ENCODE peak calls at places on chromosomes 11 and 22, in four cellular contexts. One of them, this sample, is unnamed. For H3K27me3, the result is how much of the 10 kb centered on the place peaks cover.

GRCh38 chr22:35140879-35141745 is 75.2 kb downstream of the ISX start:
- DNase-seq in naive thymus-derived CD4-positive, alpha-beta T cell: no peak
- DNase-seq in fibroblast of lung: no peak
- DNase-seq in SK-N-SH: peak
- DNase-seq in this sample: peak

GRCh38 chr22:47630741-47631534 is 868.5 kb downstream of the TBC1D22A start:
- DNase-seq in SK-N-SH: no peak
- DNase-seq in fibroblast of lung: no peak
- DNase-seq in naive thymus-derived CD4-positive, alpha-beta T cell: no peak
- DNase-seq in this sample: no peak

GRCh38 chr11:70521475-70522260 is 123.3 kb downstream of the CTTN start:
- DNase-seq in naive thymus-derived CD4-positive, alpha-beta T cell: no peak
- DNase-seq in fibroblast of lung: no peak
- DNase-seq in SK-N-SH: peak
- DNase-seq in this sample: no peak

GRCh38 chr11:76860539-76861475 is at the start of gene ACER3:
- DNase-seq in naive thymus-derived CD4-positive, alpha-beta T cell: peak
- DNase-seq in fibroblast of lung: peak
- DNase-seq in SK-N-SH: peak
- DNase-seq in this sample: peak

GRCh38 chr11:118947999-118948398 is 8.1 kb upstream of the UPK2 start:
- DNase-seq in fibroblast of lung: no peak
- DNase-seq in SK-N-SH: no peak
- DNase-seq in naive thymus-derived CD4-positive, alpha-beta T cell: no peak
- DNase-seq in this sample: no peak

GRCh38 chr22:35437038-35437437 is 37.1 kb downstream of the MCM5 start:
- DNase-seq in fibroblast of lung: no peak
- DNase-seq in naive thymus-derived CD4-positive, alpha-beta T cell: no peak
- DNase-seq in SK-N-SH: peak
- DNase-seq in this sample: no peak

GRCh38 chr11:65479184-65480145 is 19.4 kb upstream of the MALAT1 start:
- DNase-seq in SK-N-SH: peak
- DNase-seq in naive thymus-derived CD4-positive, alpha-beta T cell: no peak
- DNase-seq in fibroblast of lung: peak
- DNase-seq in this sample: no peak

GRCh38 chr11:97683733-97684132 is 1293.9 kb downstream of the JRKL start:
- DNase-seq in naive thymus-derived CD4-positive, alpha-beta T cell: no peak
- DNase-seq in SK-N-SH: no peak
- DNase-seq in fibroblast of lung: no peak
- DNase-seq in this sample: no peak

GRCh38 chr11:37496196-37496595 is 898.2 kb upstream of the RAG2 start:
- DNase-seq in naive thymus-derived CD4-positive, alpha-beta T cell: no peak
- DNase-seq in fibroblast of lung: peak
- DNase-seq in SK-N-SH: no peak
- DNase-seq in this sample: no peak

GRCh38 chr11:106997241-106997640 is 21.0 kb downstream of the GUCY1A2 start:
- DNase-seq in fibroblast of lung: no peak
- DNase-seq in SK-N-SH: no peak
- DNase-seq in naive thymus-derived CD4-positive, alpha-beta T cell: no peak
- DNase-seq in this sample: no peak

GRCh38 chr11:60307507-60308195 is 19.4 kb upstream of the MS4A6E start:
- DNase-seq in fibroblast of lung: no peak
- DNase-seq in SK-N-SH: no peak
- DNase-seq in naive thymus-derived CD4-positive, alpha-beta T cell: no peak
- DNase-seq in this sample: no peak

GRCh38 chr11:43403357-43404231 is 44.9 kb downstream of the TTC17 start:
- DNase-seq in SK-N-SH: no peak
- DNase-seq in fibroblast of lung: no peak
- DNase-seq in naive thymus-derived CD4-positive, alpha-beta T cell: no peak
- DNase-seq in this sample: no peak

GRCh38 chr22:32348031-32348611 is 9.5 kb upstream of the RFPL3 start:
- DNase-seq in SK-N-SH: no peak
- DNase-seq in naive thymus-derived CD4-positive, alpha-beta T cell: no peak
- DNase-seq in fibroblast of lung: no peak
- DNase-seq in this sample: no peak

GRCh38 chr22:47994045-47994444 is 1231.6 kb downstream of the TBC1D22A start:
- DNase-seq in fibroblast of lung: no peak
- DNase-seq in SK-N-SH: no peak
- DNase-seq in naive thymus-derived CD4-positive, alpha-beta T cell: no peak
- DNase-seq in this sample: no peak

GRCh38 chr11:123543796-123544195 is 110.6 kb downstream of the SCN3B start:
- DNase-seq in naive thymus-derived CD4-positive, alpha-beta T cell: no peak
- DNase-seq in fibroblast of lung: peak
- DNase-seq in SK-N-SH: no peak
- DNase-seq in this sample: peak

GRCh38 chr22:28442951-28443876 is 236.4 kb downstream of the TTC28 start:
- DNase-seq in naive thymus-derived CD4-positive, alpha-beta T cell: peak
- DNase-seq in fibroblast of lung: peak
- DNase-seq in SK-N-SH: peak
- DNase-seq in this sample: peak

GRCh38 chr11:133181066-133181465 is 351.2 kb downstream of the OPCML start:
- DNase-seq in SK-N-SH: no peak
- DNase-seq in naive thymus-derived CD4-positive, alpha-beta T cell: no peak
- DNase-seq in fibroblast of lung: no peak
- DNase-seq in this sample: no peak

GRCh38 chr11:19349340-19350025 is 108.7 kb upstream of the E2F8 start:
- DNase-seq in SK-N-SH: no peak
- DNase-seq in naive thymus-derived CD4-positive, alpha-beta T cell: no peak
- DNase-seq in fibroblast of lung: no peak
- DNase-seq in this sample: no peak

GRCh38 chr22:42432020-42432596 is at the start of gene NFAM1:
- DNase-seq in naive thymus-derived CD4-positive, alpha-beta T cell: no peak
- DNase-seq in SK-N-SH: no peak
- DNase-seq in fibroblast of lung: no peak
- DNase-seq in this sample: no peak

GRCh38 chr22:42430486-42431125 is 1.6 kb downstream of the NFAM1 start:
- DNase-seq in fibroblast of lung: no peak
- DNase-seq in naive thymus-derived CD4-positive, alpha-beta T cell: no peak
- DNase-seq in SK-N-SH: no peak
- DNase-seq in this sample: no peak

GRCh38 chr22:42432818-42433217 is 615 bp upstream of the NFAM1 start:
- DNase-seq in fibroblast of lung: no peak
- DNase-seq in SK-N-SH: no peak
- DNase-seq in naive thymus-derived CD4-positive, alpha-beta T cell: no peak
- DNase-seq in this sample: no peak

GRCh38 chr22:42433754-42434153 is 1.6 kb upstream of the NFAM1 start:
- DNase-seq in SK-N-SH: no peak
- DNase-seq in fibroblast of lung: no peak
- DNase-seq in naive thymus-derived CD4-positive, alpha-beta T cell: no peak
- DNase-seq in this sample: no peak

GRCh38 chr22:42431401-42432019 is 693 bp downstream of the NFAM1 start:
- DNase-seq in fibroblast of lung: no peak
- DNase-seq in naive thymus-derived CD4-positive, alpha-beta T cell: no peak
- DNase-seq in SK-N-SH: no peak
- DNase-seq in this sample: no peak
- H3K27me3 ChIP-seq in fibroblast of lung: under half
- H3K27me3 ChIP-seq in naive thymus-derived CD4-positive, alpha-beta T cell: under half
- H3K27me3 ChIP-seq in SK-N-SH: under half
- H3K27me3 ChIP-seq in this sample: under half

DNA sequence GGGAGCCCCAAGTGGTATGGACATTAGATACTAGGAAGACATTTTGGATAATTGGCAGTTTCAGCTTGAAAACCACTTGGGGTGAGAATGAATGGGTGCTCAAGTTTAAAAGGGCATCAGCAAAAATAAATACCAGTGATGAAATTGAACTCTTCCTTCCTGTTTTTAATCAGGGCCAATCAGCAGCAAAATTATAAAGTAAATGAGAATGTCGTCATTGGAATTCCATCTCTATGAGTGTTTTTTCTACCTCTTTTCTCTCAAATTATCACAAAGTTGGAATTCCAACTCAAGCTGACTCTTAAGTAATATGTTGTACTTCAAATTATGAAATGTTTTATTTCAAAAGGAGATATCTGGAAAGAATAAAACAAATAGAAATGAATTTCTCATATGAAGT is 730.6 kb downstream of the METTL15 start:
- DNase-seq in naive thymus-derived CD4-positive, alpha-beta T cell: no peak
- DNase-seq in fibroblast of lung: no peak
- DNase-seq in SK-N-SH: no peak
- DNase-seq in this sample: no peak
- H3K27ac ChIP-seq in naive thymus-derived CD4-positive, alpha-beta T cell: no peak
- H3K27ac ChIP-seq in fibroblast of lung: no peak
- H3K27ac ChIP-seq in SK-N-SH: peak
- H3K27ac ChIP-seq in this sample: no peak

GRCh38 chr22:41417622-41418390 is 28.8 kb downstream of the TOB2 start:
- DNase-seq in fibroblast of lung: peak
- DNase-seq in SK-N-SH: no peak
- DNase-seq in naive thymus-derived CD4-positive, alpha-beta T cell: no peak
- DNase-seq in this sample: peak
- H3K4me3 ChIP-seq in fibroblast of lung: no peak
- H3K4me3 ChIP-seq in SK-N-SH: no peak
- H3K4me3 ChIP-seq in naive thymus-derived CD4-positive, alpha-beta T cell: no peak
- H3K4me3 ChIP-seq in this sample: no peak

GRCh38 chr22:31048570-31048969 is 32.5 kb upstream of the SMTN start:
- DNase-seq in fibroblast of lung: no peak
- DNase-seq in naive thymus-derived CD4-positive, alpha-beta T cell: no peak
- DNase-seq in SK-N-SH: no peak
- DNase-seq in this sample: no peak
- H3K27me3 ChIP-seq in fibroblast of lung: under half
- H3K27me3 ChIP-seq in naive thymus-derived CD4-positive, alpha-beta T cell: under half
- H3K27me3 ChIP-seq in SK-N-SH: under half
- H3K27me3 ChIP-seq in this sample: under half

GRCh38 chr22:49487950-49488349 is 339.7 kb downstream of the BRD1 start:
- DNase-seq in fibroblast of lung: no peak
- DNase-seq in naive thymus-derived CD4-positive, alpha-beta T cell: no peak
- DNase-seq in SK-N-SH: no peak
- DNase-seq in this sample: no peak
- H3K27ac ChIP-seq in fibroblast of lung: no peak
- H3K27ac ChIP-seq in naive thymus-derived CD4-positive, alpha-beta T cell: no peak
- H3K27ac ChIP-seq in SK-N-SH: no peak
- H3K27ac ChIP-seq in this sample: no peak

GRCh38 chr11:85627998-85628770 is at the start of gene TMEM126B:
- DNase-seq in fibroblast of lung: peak
- DNase-seq in SK-N-SH: peak
- DNase-seq in naive thymus-derived CD4-positive, alpha-beta T cell: peak
- DNase-seq in this sample: peak

GRCh38 chr11:85627332-85627997 is at the start of gene DLG2:
- DNase-seq in naive thymus-derived CD4-positive, alpha-beta T cell: peak
- DNase-seq in SK-N-SH: peak
- DNase-seq in fibroblast of lung: peak
- DNase-seq in this sample: peak

GRCh38 chr11:85628771-85629341 is 463 bp downstream of the TMEM126B start:
- DNase-seq in fibroblast of lung: no peak
- DNase-seq in naive thymus-derived CD4-positive, alpha-beta T cell: no peak
- DNase-seq in SK-N-SH: no peak
- DNase-seq in this sample: no peak

DNA sequence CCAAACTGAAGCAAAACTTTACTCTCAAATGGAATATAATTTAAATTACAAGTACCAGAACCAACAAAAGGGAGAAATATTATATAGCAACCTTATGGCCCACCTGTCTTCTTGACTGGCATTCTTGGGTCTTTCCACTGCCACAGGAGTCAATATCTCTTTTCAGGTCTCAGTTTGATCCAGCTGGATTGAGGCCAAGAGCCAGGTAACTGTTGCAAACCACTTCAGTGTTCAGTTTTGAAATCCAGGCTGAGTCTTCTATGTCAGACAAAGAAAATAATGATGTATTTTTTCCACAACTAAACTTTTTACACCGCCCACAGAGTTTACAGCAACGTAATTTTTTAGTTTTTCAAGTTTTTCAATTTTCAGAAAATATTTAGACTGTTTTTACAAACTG is 648 bp downstream of the DLG2 start:
- DNase-seq in naive thymus-derived CD4-positive, alpha-beta T cell: no peak
- DNase-seq in SK-N-SH: no peak
- DNase-seq in fibroblast of lung: no peak
- DNase-seq in this sample: no peak
- H3K4me3 ChIP-seq in naive thymus-derived CD4-positive, alpha-beta T cell: no peak
- H3K4me3 ChIP-seq in SK-N-SH: peak
- H3K4me3 ChIP-seq in fibroblast of lung: peak
- H3K4me3 ChIP-seq in this sample: peak

DNA sequence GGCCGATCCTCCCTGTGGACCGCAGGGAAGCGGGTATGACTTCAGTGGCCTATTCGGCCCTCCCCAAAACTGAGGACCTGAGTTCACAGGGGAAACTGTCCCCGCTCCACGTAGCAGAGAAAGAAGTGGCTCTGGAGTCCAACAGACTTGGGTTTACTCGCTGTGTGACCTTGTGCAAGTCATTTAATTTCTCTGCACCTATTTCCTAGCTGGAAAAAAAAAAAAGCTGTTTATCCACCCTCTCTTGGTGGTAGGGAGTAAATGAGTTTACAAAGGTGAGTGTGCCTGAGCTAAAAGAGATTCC is 2.2 kb downstream of the SPON1 start:
- DNase-seq in naive thymus-derived CD4-positive, alpha-beta T cell: no peak
- DNase-seq in SK-N-SH: no peak
- DNase-seq in fibroblast of lung: no peak
- DNase-seq in this sample: no peak
- H3K27me3 ChIP-seq in naive thymus-derived CD4-positive, alpha-beta T cell: under half
- H3K27me3 ChIP-seq in SK-N-SH: half or more
- H3K27me3 ChIP-seq in fibroblast of lung: half or more
- H3K27me3 ChIP-seq in this sample: half or more

DNA sequence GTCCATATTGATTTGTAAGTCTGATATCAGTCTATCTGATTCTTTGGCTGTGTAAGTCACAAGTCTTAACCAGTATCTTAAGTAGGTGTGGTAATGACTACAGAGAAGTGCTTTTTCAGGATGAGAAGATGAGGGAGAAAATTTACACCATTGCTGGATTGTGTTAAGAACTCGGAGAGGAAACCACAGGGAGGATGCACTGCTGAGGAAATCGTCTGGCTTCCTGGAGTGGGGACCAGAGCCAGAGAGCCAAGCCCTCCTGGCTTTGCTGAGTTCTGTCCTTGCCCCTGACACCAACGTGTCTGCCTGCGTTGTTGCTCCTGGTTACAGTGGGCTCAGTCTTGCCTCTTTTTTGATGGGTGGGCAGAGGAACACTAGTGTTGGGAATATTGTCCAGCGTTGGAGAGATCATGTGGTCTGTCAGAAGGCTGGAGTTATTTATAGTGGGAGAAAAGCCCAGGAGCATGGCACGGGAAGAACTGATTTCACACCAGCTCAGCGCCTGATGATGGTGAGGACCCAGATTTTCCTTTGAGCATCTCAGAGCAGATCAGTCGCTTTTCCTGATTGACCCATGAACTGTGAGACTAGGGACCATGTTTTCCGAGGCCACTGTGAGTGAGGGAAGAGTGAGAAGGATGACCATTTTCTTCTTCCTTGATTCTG is 29.6 kb downstream of the MARK2 start:
- DNase-seq in naive thymus-derived CD4-positive, alpha-beta T cell: no peak
- DNase-seq in fibroblast of lung: no peak
- DNase-seq in SK-N-SH: no peak
- DNase-seq in this sample: no peak
- H3K27ac ChIP-seq in naive thymus-derived CD4-positive, alpha-beta T cell: no peak
- H3K27ac ChIP-seq in fibroblast of lung: no peak
- H3K27ac ChIP-seq in SK-N-SH: no peak
- H3K27ac ChIP-seq in this sample: no peak